ENCODE peak calls at places on chromosomes 12 and 14, in eight cellular contexts. E is effector memory CD8-positive, alpha-beta T cell; H is HEK293T; F is AG10803; A is T follicular helper cell; R is pancreas; V is activated CD4-positive, alpha-beta T cell treated with anti-CD3 and anti-CD28 coated beads, Interleukin-2, amount 50 U/mL, for 48 hours; Q is heart left ventricle. L is an unnamed sample.
A peak's percentile ranks its signal among the peaks of the same experiment; 100 is the strongest.

GRCh38 chr12:570949-571794 is 92.1 kb downstream of the NINJ2 start:
- DNase-seq in A (no peak), H (no peak), V (no peak), R (peak; percentile 49), F (peak; percentile 89), E (no peak), Q (peak; percentile 81), L (no peak)

GRCh38 chr12:115911360-115911759 is 366.1 kb downstream of the MED13L start:
- DNase-seq in R (no peak), V (no peak), A (no peak), E (no peak), F (no peak), H (no peak), Q (no peak), L (no peak)

GRCh38 chr12:21248679-21249078 is 86.0 kb downstream of the SLCO1A2 start:
- DNase-seq in Q (no peak), V (no peak), A (no peak), F (peak; percentile 1), E (no peak), R (no peak), H (no peak), L (no peak)

GRCh38 chr12:57541717-57542116 is 5.3 kb downstream of the DCTN2 start:
- DNase-seq in E (no peak), F (no peak), Q (no peak), V (no peak), R (no peak), H (no peak), A (no peak), L (no peak)

GRCh38 chr14:97719931-97720330 is 922.7 kb downstream of the VRK1 start:
- DNase-seq in Q (no peak), R (no peak), E (no peak), H (no peak), A (peak; percentile 50), F (no peak), V (no peak), L (peak; percentile 66)

GRCh38 chr14:58740584-58740983 is 102.8 kb downstream of the DACT1 start:
- DNase-seq in R (no peak), V (no peak), E (no peak), H (no peak), F (no peak), A (no peak), Q (no peak), L (no peak)

GRCh38 chr14:55837467-55837866 is 257.5 kb downstream of the KTN1 start:
- DNase-seq in E (no peak), Q (no peak), H (no peak), A (no peak), F (peak; percentile 6), V (no peak), R (no peak), L (no peak)

GRCh38 chr14:74135386-74135785 is 50.6 kb downstream of the LIN52 start:
- DNase-seq in F (peak; percentile 46), Q (no peak), H (no peak), V (no peak), A (no peak), E (no peak), R (no peak), L (no peak)

GRCh38 chr12:25189656-25190055 is 5.3 kb downstream of the DNAI7 start:
- DNase-seq in Q (no peak), V (no peak), A (no peak), R (no peak), H (no peak), E (no peak), F (no peak), L (no peak)

GRCh38 chr14:104016873-104017650 is 68.4 kb upstream of the ASPG start:
- DNase-seq in A (no peak), Q (no peak), R (no peak), F (no peak), E (no peak), H (no peak), V (no peak), L (no peak)

GRCh38 chr12:89950421-89950820 is 241.8 kb upstream of the ATP2B1 start:
- DNase-seq in Q (no peak), E (no peak), R (no peak), F (no peak), H (no peak), A (no peak), V (no peak), L (no peak)

GRCh38 chr12:67650127-67650495 is 1.6 kb downstream of the DYRK2 start:
- DNase-seq in Q (peak; percentile 53), A (no peak), R (peak; percentile 48), V (no peak), H (peak; percentile 10), E (no peak), F (no peak), L (no peak)

GRCh38 chr12:54660320-54660962 is 12.3 kb upstream of the DCD start:
- DNase-seq in Q (no peak), A (no peak), H (no peak), V (no peak), F (no peak), R (no peak), E (no peak), L (no peak)

GRCh38 chr14:70748422-70748821 is 60.9 kb downstream of the MAP3K9 start:
- DNase-seq in A (no peak), E (no peak), F (no peak), H (no peak), R (no peak), V (no peak), Q (no peak), L (no peak)

GRCh38 chr12:56375598-56376434 is 13.2 kb upstream of the APOF start:
- DNase-seq in V (no peak), H (no peak), E (no peak), R (no peak), A (no peak), Q (no peak), F (no peak), L (no peak)

GRCh38 chr14:101001311-101002069 is 98.0 kb upstream of the RTL1 start:
- DNase-seq in V (no peak), R (no peak), E (no peak), Q (no peak), H (no peak), A (no peak), F (peak; percentile 78), L (no peak)

GRCh38 chr14:20494935-20495766 is 10.2 kb upstream of the RNASE10 start:
- DNase-seq in A (no peak), H (no peak), Q (no peak), V (no peak), E (no peak), F (peak; percentile 44), R (no peak), L (no peak)

GRCh38 chr12:70885952-70886351 is 34.6 kb downstream of the PTPRR start:
- DNase-seq in H (no peak), A (no peak), R (no peak), E (no peak), V (no peak), Q (no peak), F (peak; percentile 49), L (no peak)

GRCh38 chr14:103293465-103293864 is 40.6 kb upstream of the EIF5 start:
- DNase-seq in V (no peak), H (no peak), A (no peak), F (no peak), Q (no peak), E (no peak), R (no peak), L (no peak)

GRCh38 chr12:62260733-62261683 is 804 bp downstream of the USP15 start:
- DNase-seq in F (peak; percentile 30), A (peak; percentile 45), H (peak; percentile 38), E (peak; percentile 30), R (no peak), V (peak; percentile 35), Q (peak; percentile 36), L (peak; percentile 78)

GRCh38 chr12:2341871-2342270 is 289.1 kb downstream of the CACNA1C start:
- DNase-seq in R (no peak), V (no peak), F (peak; percentile 83), H (no peak), E (no peak), Q (no peak), A (no peak), L (no peak)

GRCh38 chr14:59897757-59898383 is 22.1 kb upstream of the LRRC9 start:
- DNase-seq in E (no peak), Q (no peak), F (no peak), H (peak; percentile 58), R (peak; percentile 18), V (no peak), A (no peak), L (no peak)

GRCh38 chr14:68497016-68497415 is 295.9 kb downstream of the ZFP36L1 start:
- DNase-seq in V (no peak), E (no peak), A (no peak), F (peak; percentile 49), H (no peak), Q (no peak), R (no peak), L (no peak)

GRCh38 chr14:97813556-97813955 is 1016.4 kb downstream of the VRK1 start:
- DNase-seq in V (no peak), H (no peak), Q (no peak), R (no peak), E (no peak), F (no peak), A (no peak), L (no peak)

L was measured in central memory CD4-positive, alpha-beta T cell.